ENCODE peak calls at places on chromosomes 5 and 9, in five cellular contexts. One of them, this sample, is unnamed.

GRCh38 chr5:111016801-111017200 is 54.7 kb upstream of the TSLP start:
- DNase-seq in activated CD8-positive, alpha-beta T cell treated with anti-CD3 and anti-CD28 coated beads for 36 hours: no peak
- DNase-seq in mammary epithelial cell: peak
- DNase-seq in lung: no peak
- DNase-seq in coronary artery: no peak
- DNase-seq in this sample: no peak

GRCh38 chr5:176844706-176845391 is 34.5 kb downstream of the UNC5A start:
- DNase-seq in activated CD8-positive, alpha-beta T cell treated with anti-CD3 and anti-CD28 coated beads for 36 hours: no peak
- DNase-seq in mammary epithelial cell: peak
- DNase-seq in lung: no peak
- DNase-seq in coronary artery: no peak
- DNase-seq in this sample: no peak

GRCh38 chr9:130290353-130291181 is 25.0 kb downstream of the HMCN2 start:
- DNase-seq in activated CD8-positive, alpha-beta T cell treated with anti-CD3 and anti-CD28 coated beads for 36 hours: no peak
- DNase-seq in mammary epithelial cell: no peak
- DNase-seq in lung: peak
- DNase-seq in coronary artery: no peak
- DNase-seq in this sample: no peak

GRCh38 chr9:37200572-37201005 is 80.2 kb downstream of the ZCCHC7 start:
- DNase-seq in activated CD8-positive, alpha-beta T cell treated with anti-CD3 and anti-CD28 coated beads for 36 hours: no peak
- DNase-seq in mammary epithelial cell: peak
- DNase-seq in lung: no peak
- DNase-seq in coronary artery: no peak
- DNase-seq in this sample: no peak

GRCh38 chr9:135956798-135957166 is 4.4 kb downstream of the UBAC1 start:
- DNase-seq in activated CD8-positive, alpha-beta T cell treated with anti-CD3 and anti-CD28 coated beads for 36 hours: no peak
- DNase-seq in mammary epithelial cell: no peak
- DNase-seq in lung: no peak
- DNase-seq in coronary artery: no peak
- DNase-seq in this sample: no peak

GRCh38 chr5:95352686-95353085 is 38.5 kb upstream of the FAM81B start:
- DNase-seq in activated CD8-positive, alpha-beta T cell treated with anti-CD3 and anti-CD28 coated beads for 36 hours: no peak
- DNase-seq in mammary epithelial cell: no peak
- DNase-seq in lung: no peak
- DNase-seq in coronary artery: no peak
- DNase-seq in this sample: no peak

GRCh38 chr9:77981332-77981731 is 50.3 kb downstream of the GNAQ start:
- DNase-seq in activated CD8-positive, alpha-beta T cell treated with anti-CD3 and anti-CD28 coated beads for 36 hours: peak
- DNase-seq in mammary epithelial cell: peak
- DNase-seq in lung: no peak
- DNase-seq in coronary artery: no peak
- DNase-seq in this sample: no peak

GRCh38 chr5:69331528-69332445 is 814 bp downstream of the CCDC125 start:
- DNase-seq in activated CD8-positive, alpha-beta T cell treated with anti-CD3 and anti-CD28 coated beads for 36 hours: no peak
- DNase-seq in mammary epithelial cell: no peak
- DNase-seq in lung: no peak
- DNase-seq in coronary artery: no peak
- DNase-seq in this sample: no peak

GRCh38 chr5:14212838-14213237 is 69.7 kb downstream of the TRIO start:
- DNase-seq in activated CD8-positive, alpha-beta T cell treated with anti-CD3 and anti-CD28 coated beads for 36 hours: no peak
- DNase-seq in mammary epithelial cell: no peak
- DNase-seq in lung: no peak
- DNase-seq in coronary artery: no peak
- DNase-seq in this sample: no peak

GRCh38 chr5:177194278-177194677 is 60.7 kb downstream of the NSD1 start:
- DNase-seq in activated CD8-positive, alpha-beta T cell treated with anti-CD3 and anti-CD28 coated beads for 36 hours: no peak
- DNase-seq in mammary epithelial cell: peak
- DNase-seq in lung: no peak
- DNase-seq in coronary artery: no peak
- DNase-seq in this sample: no peak

GRCh38 chr5:141182248-141182647 is at the start of gene PCDHB16:
- DNase-seq in activated CD8-positive, alpha-beta T cell treated with anti-CD3 and anti-CD28 coated beads for 36 hours: peak
- DNase-seq in mammary epithelial cell: peak
- DNase-seq in lung: no peak
- DNase-seq in coronary artery: no peak
- DNase-seq in this sample: no peak
- TF ChIP-seq CTCF in activated CD8-positive, alpha-beta T cell treated with anti-CD3 and anti-CD28 coated beads for 36 hours: peak
- TF ChIP-seq CTCF in mammary epithelial cell: peak
- TF ChIP-seq CTCF in lung: no peak
- TF ChIP-seq CTCF in coronary artery: no peak
- TF ChIP-seq CTCF in this sample: peak

GRCh38 chr5:107104774-107105050 is 566.0 kb downstream of the EFNA5 start:
- DNase-seq in activated CD8-positive, alpha-beta T cell treated with anti-CD3 and anti-CD28 coated beads for 36 hours: no peak
- DNase-seq in mammary epithelial cell: no peak
- DNase-seq in lung: no peak
- DNase-seq in coronary artery: no peak
- DNase-seq in this sample: no peak
- TF ChIP-seq CTCF in activated CD8-positive, alpha-beta T cell treated with anti-CD3 and anti-CD28 coated beads for 36 hours: no peak
- TF ChIP-seq CTCF in mammary epithelial cell: peak
- TF ChIP-seq CTCF in lung: no peak
- TF ChIP-seq CTCF in coronary artery: no peak
- TF ChIP-seq CTCF in this sample: no peak

DNA sequence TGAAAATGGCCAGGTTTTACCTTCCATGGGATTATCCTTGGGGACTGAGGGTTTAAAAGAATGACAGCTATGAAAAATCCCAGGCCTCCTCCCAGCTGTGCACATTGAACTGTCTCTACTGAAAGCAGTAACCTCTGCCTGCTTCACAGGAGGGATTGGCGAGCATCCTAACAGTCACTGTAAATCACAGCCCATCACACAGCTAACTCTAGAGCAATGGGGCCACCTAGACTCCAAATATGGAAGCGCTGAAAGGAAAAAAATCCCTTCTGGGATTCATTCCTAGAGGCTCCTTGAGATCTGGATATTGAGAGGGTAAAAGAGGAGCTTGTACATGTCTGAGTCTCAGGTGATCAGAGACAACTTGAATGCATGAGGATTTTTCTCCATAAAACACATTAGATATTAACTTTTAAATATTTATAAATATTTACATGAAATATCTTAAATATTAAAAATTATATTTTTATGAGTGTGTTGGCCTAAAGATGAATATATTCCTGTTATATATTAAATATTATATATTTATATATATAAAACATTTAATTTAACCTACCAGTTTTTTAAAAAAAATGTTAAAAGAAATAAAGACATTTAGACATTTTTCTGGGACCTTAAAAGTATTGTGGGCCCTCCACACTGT is 133.8 kb upstream of the SLC24A2 start:
- DNase-seq in activated CD8-positive, alpha-beta T cell treated with anti-CD3 and anti-CD28 coated beads for 36 hours: no peak
- DNase-seq in mammary epithelial cell: peak
- DNase-seq in lung: no peak
- DNase-seq in coronary artery: no peak
- DNase-seq in this sample: no peak
- TF ChIP-seq CTCF in activated CD8-positive, alpha-beta T cell treated with anti-CD3 and anti-CD28 coated beads for 36 hours: no peak
- TF ChIP-seq CTCF in mammary epithelial cell: peak
- TF ChIP-seq CTCF in lung: no peak
- TF ChIP-seq CTCF in coronary artery: no peak
- TF ChIP-seq CTCF in this sample: peak

DNA sequence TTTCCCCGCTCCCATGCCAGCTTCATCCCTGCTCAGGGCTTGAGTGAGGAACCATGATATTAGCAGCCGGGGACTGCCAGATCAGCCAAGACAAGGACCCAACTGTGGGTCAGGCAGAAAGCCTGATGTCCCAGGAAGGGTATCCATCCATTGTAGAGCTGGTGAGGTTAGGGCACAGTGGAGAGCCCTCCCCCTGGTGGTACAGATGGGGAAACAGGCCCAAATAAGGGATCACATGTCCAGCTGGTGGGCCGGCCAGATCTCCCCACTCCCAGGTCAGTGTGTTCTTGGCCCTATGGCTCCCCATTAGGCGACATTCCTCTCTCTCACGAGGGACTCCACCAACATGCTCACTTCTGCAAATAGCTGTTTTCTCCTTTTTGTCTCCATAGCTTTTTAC is 9.0 kb downstream of the CDX1 start:
- DNase-seq in activated CD8-positive, alpha-beta T cell treated with anti-CD3 and anti-CD28 coated beads for 36 hours: no peak
- DNase-seq in mammary epithelial cell: no peak
- DNase-seq in lung: no peak
- DNase-seq in coronary artery: no peak
- DNase-seq in this sample: no peak
- TF ChIP-seq CTCF in activated CD8-positive, alpha-beta T cell treated with anti-CD3 and anti-CD28 coated beads for 36 hours: no peak
- TF ChIP-seq CTCF in mammary epithelial cell: peak
- TF ChIP-seq CTCF in lung: no peak
- TF ChIP-seq CTCF in coronary artery: no peak
- TF ChIP-seq CTCF in this sample: peak

DNA sequence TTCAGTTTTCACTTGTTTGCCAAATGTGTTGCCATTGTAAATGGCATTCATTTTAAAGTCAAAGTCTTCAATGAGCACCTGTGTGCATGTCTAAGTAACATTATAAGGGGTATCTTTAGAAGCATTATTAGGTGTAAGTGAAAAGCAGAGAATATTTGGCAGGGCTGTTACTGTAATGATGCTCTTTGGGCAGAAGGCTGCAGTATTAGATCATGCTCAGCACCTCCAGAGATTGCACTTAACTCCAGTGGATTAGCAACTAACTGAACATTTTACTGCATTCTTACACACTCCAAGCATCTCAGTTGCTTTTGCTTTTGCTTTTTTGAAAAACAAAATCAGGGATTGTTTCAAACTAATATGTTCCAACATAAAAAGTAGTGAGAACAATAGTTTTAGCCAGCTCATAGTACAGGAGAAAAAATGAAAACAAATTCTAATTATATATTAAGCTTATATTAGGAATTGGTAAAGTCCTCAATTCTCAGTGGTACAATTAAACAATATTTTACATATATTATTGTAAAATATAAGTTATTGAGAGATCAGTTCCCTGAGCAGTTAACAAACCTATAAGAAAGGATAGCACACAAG is 1740.9 kb upstream of the CDH9 start:
- DNase-seq in activated CD8-positive, alpha-beta T cell treated with anti-CD3 and anti-CD28 coated beads for 36 hours: no peak
- DNase-seq in mammary epithelial cell: peak
- DNase-seq in lung: no peak
- DNase-seq in coronary artery: no peak
- DNase-seq in this sample: no peak
- TF ChIP-seq CTCF in activated CD8-positive, alpha-beta T cell treated with anti-CD3 and anti-CD28 coated beads for 36 hours: no peak
- TF ChIP-seq CTCF in mammary epithelial cell: peak
- TF ChIP-seq CTCF in lung: no peak
- TF ChIP-seq CTCF in coronary artery: no peak
- TF ChIP-seq CTCF in this sample: peak

GRCh38 chr5:38783011-38783551 is 62.7 kb upstream of the OSMR start:
- DNase-seq in activated CD8-positive, alpha-beta T cell treated with anti-CD3 and anti-CD28 coated beads for 36 hours: no peak
- DNase-seq in mammary epithelial cell: peak
- DNase-seq in lung: no peak
- DNase-seq in coronary artery: no peak
- DNase-seq in this sample: no peak
- TF ChIP-seq CTCF in activated CD8-positive, alpha-beta T cell treated with anti-CD3 and anti-CD28 coated beads for 36 hours: no peak
- TF ChIP-seq CTCF in mammary epithelial cell: no peak
- TF ChIP-seq CTCF in lung: no peak
- TF ChIP-seq CTCF in coronary artery: no peak
- TF ChIP-seq CTCF in this sample: no peak

GRCh38 chr9:114096041-114096511 is 3.0 kb downstream of the KIF12 start:
- DNase-seq in activated CD8-positive, alpha-beta T cell treated with anti-CD3 and anti-CD28 coated beads for 36 hours: peak
- DNase-seq in mammary epithelial cell: no peak
- DNase-seq in lung: no peak
- DNase-seq in coronary artery: no peak
- DNase-seq in this sample: no peak
- TF ChIP-seq CTCF in activated CD8-positive, alpha-beta T cell treated with anti-CD3 and anti-CD28 coated beads for 36 hours: no peak
- TF ChIP-seq CTCF in mammary epithelial cell: no peak
- TF ChIP-seq CTCF in lung: no peak
- TF ChIP-seq CTCF in coronary artery: no peak
- TF ChIP-seq CTCF in this sample: peak

DNA sequence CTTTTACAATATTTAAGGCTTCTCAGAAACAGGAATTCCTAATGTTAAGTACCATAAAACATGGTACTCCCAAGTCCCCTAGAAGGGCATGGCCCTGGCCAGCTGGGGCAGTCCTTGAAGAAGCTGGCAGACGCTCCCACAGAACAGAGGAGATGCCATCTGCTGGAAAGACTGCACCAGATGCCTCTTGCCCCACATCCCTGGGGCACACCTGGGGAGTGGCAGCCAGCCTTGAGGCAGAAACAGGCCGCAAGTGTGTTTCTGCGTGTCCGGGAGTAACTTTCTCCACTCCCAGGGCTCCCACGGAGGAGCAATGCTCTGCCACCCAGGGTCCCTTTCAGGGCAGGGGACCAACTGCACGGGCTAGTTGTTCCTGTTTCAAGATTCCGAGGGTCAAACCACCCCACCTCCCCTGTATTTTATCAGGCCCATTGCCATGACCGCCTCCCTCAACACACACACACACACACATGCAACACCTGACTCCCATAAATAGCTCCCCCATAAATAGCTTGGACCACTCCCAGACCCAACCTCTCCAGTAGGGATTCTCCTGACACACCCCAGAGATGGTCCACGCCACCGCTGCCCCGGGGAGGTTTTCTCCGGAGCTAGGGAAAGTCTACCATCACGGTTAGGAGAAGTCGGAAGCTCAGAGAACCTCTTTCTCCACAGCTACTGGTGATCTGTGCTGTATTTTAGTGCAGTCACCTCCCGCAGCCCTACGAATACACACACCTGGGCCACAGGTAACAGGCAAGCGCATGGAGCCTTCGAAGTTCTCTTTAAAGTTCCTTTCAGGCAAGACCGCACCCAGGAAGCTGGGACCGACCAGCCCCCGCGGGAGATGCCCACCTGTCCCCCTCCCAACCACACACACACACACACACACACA is 1.5 kb downstream of the SPOCK1 start:
- DNase-seq in activated CD8-positive, alpha-beta T cell treated with anti-CD3 and anti-CD28 coated beads for 36 hours: no peak
- DNase-seq in mammary epithelial cell: no peak
- DNase-seq in lung: no peak
- DNase-seq in coronary artery: no peak
- DNase-seq in this sample: no peak
- TF ChIP-seq CTCF in activated CD8-positive, alpha-beta T cell treated with anti-CD3 and anti-CD28 coated beads for 36 hours: no peak
- TF ChIP-seq CTCF in mammary epithelial cell: peak
- TF ChIP-seq CTCF in lung: no peak
- TF ChIP-seq CTCF in coronary artery: no peak
- TF ChIP-seq CTCF in this sample: no peak

GRCh38 chr9:124410321-124410913 is 4.8 kb downstream of the PSMB7 start:
- DNase-seq in activated CD8-positive, alpha-beta T cell treated with anti-CD3 and anti-CD28 coated beads for 36 hours: no peak
- DNase-seq in mammary epithelial cell: no peak
- DNase-seq in lung: no peak
- DNase-seq in coronary artery: no peak
- DNase-seq in this sample: no peak
- TF ChIP-seq CTCF in activated CD8-positive, alpha-beta T cell treated with anti-CD3 and anti-CD28 coated beads for 36 hours: peak
- TF ChIP-seq CTCF in mammary epithelial cell: peak
- TF ChIP-seq CTCF in lung: no peak
- TF ChIP-seq CTCF in coronary artery: no peak
- TF ChIP-seq CTCF in this sample: peak